ENCODE peak calls at places on chromosomes 4 and X, in eight cellular contexts. R, F, Y, P, L, D, O and A are unnamed samples.

GRCh38 chrX:154333837-154334271 is 38.3 kb downstream of the TKTL1 start:
- DNase-seq in R (no peak), F (peak), Y (peak), P (no peak), L (no peak), D (no peak), O (no peak), A (no peak)

GRCh38 chr4:2731907-2732314 is 24.2 kb downstream of the TNIP2 start:
- DNase-seq in R (no peak), F (no peak), Y (no peak), P (no peak), L (no peak), D (no peak), O (no peak), A (no peak)

GRCh38 chrX:17022205-17022604 is 75.7 kb downstream of the REPS2 start:
- DNase-seq in R (peak), F (no peak), Y (no peak), P (no peak), L (no peak), D (no peak), O (no peak), A (no peak)

GRCh38 chrX:153685179-153685536 is 2.6 kb upstream of the SLC6A8 start:
- DNase-seq in R (no peak), F (no peak), Y (no peak), P (no peak), L (no peak), D (no peak), O (no peak), A (no peak)

GRCh38 chr4:10203851-10204250 is 87.3 kb upstream of the WDR1 start:
- DNase-seq in R (no peak), F (no peak), Y (no peak), P (no peak), L (no peak), D (no peak), O (no peak), A (no peak)

GRCh38 chrX:41095962-41096955 is 11.0 kb downstream of the USP9X start:
- DNase-seq in R (no peak), F (no peak), Y (no peak), P (no peak), L (no peak), D (no peak), O (no peak), A (no peak)

GRCh38 chr4:1249731-1250526 is 999 bp upstream of the CTBP1 start:
- DNase-seq in R (no peak), F (peak), Y (peak), P (peak), L (peak), D (no peak), O (peak), A (no peak)

GRCh38 chr4:6424425-6424824 is 48.0 kb downstream of the PPP2R2C start:
- DNase-seq in R (no peak), F (no peak), Y (no peak), P (no peak), L (no peak), D (no peak), O (no peak), A (no peak)

GRCh38 chr4:53326535-53326934 is 39.3 kb downstream of the SCFD2 start:
- DNase-seq in R (no peak), F (no peak), Y (no peak), P (no peak), L (no peak), D (no peak), O (no peak), A (no peak)

GRCh38 chrX:111041018-111041462 is 55.0 kb upstream of the PAK3 start:
- DNase-seq in R (peak), F (no peak), Y (no peak), P (no peak), L (no peak), D (no peak), O (peak), A (peak)

GRCh38 chr4:27467351-27467750 is 606.7 kb downstream of the STIM2 start:
- DNase-seq in R (no peak), F (no peak), Y (no peak), P (no peak), L (no peak), D (no peak), O (no peak), A (no peak)